ENCODE peak calls at places on chromosomes 2 and 18, in four cellular contexts. J is WTC11, B is K562, P is HCT116. R is an unnamed sample.

GRCh38 chr2:178392215-178392614 is 58.8 kb downstream of the PRKRA start:
- DNase-seq in P (no peak), J (no peak), B (no peak), R (no peak)

GRCh38 chr2:223601932-223602676 is at the start of gene SCG2:
- DNase-seq in P (peak; percentile 59), B (peak; percentile 9), J (peak; percentile 75), R (peak; percentile 42)

GRCh38 chr2:96873651-96874096 is 3.8 kb upstream of the SEMA4C start:
- DNase-seq in P (no peak), J (no peak), B (no peak), R (no peak)

GRCh38 chr18:74289137-74289536 is 2.6 kb downstream of the CYB5A start:
- DNase-seq in B (no peak), J (no peak), P (no peak), R (no peak)

GRCh38 chr2:133171396-133172004 is 396.8 kb downstream of the NCKAP5 start:
- DNase-seq in B (no peak), P (peak; percentile 48), J (no peak), R (peak; percentile 58)

GRCh38 chr2:156687715-156688114 is 251.5 kb downstream of the GPD2 start:
- DNase-seq in B (no peak), J (no peak), P (no peak), R (no peak)

GRCh38 chr18:47605093-47605492 is 325.4 kb downstream of the SMAD2 start:
- DNase-seq in J (no peak), B (no peak), P (no peak), R (no peak)

GRCh38 chr2:102059151-102059550 is 67.4 kb downstream of the IL1R2 start:
- DNase-seq in P (no peak), B (no peak), J (no peak), R (no peak)

GRCh38 chr2:201127570-201127969 is 11.6 kb downstream of the CFLAR start:
- DNase-seq in B (no peak), P (no peak), J (no peak), R (no peak)

DNA sequence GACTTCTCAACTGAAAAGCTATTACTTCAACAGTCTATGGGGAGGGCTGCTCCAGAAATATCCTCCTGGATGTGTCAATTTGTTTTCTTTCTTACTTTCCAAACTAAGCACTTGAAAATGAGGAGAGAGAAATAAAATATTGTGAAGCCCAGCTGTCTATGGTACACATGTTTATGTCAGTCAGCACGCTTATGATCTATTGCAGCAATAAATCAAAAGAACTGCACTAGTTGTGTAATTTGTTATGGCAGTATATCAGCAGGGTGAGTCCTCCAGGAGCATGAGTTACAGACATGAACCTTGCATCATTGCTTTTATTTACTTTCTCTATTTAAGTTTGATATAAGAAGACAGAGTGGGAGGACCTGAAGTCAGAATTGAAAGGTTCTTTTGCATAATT is 1550.0 kb downstream of the LRP1B start:
- DNase-seq in J (no peak), P (no peak), B (no peak), R (no peak)
- TF ChIP-seq ATF3 in J (no peak), P (no peak), B (no peak), R (no peak)

DNA sequence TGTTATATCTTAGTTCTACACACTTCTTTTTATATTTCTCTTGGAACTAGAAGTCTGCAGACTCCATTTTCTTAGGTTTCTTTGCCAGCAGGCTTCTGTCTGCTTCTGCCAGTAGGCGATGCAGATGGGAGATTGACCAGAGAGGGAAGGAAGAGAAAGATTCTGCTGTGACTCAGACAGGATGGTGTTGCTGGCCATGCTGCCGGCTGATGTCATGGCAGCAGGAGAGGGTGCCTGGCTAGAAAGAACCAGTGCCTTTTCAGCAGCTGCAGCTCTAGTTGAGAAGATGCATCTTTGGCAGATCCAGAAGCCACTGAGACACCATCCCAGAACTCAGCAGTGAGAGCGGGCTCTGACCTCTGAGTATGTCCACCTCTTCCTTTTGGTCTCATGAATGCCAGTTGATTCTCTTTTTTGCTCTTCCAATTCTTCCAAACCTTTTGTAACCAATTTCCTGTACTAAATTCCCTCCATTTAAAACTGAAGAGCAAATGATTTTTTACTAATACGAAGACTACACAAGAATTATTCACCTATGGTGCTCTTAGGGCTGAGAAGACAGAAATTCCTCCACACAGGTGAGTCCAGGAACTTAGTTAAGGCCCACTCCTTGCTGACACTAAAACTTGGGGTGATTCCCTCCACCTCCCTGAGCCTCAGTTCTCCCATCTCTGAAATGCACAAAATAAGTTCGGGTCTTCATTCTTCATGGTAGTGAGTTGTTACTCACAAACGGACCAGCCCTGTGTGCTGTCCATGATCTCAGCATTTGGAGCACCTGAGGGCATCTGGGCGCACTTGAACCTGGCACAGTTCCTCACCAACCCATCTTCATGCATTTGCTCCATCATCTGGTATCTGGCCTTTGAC is 200.7 kb downstream of the MYCN start:
- DNase-seq in P (no peak), J (no peak), B (no peak), R (no peak)
- TF ChIP-seq ATF3 in P (no peak), J (no peak), B (no peak), R (no peak)

GRCh38 chr2:144137705-144138428 is 382.1 kb downstream of the ZEB2 start:
- DNase-seq in P (no peak), B (no peak), J (no peak), R (peak; percentile 34)
- TF ChIP-seq ATF3 in P (no peak), B (no peak), J (no peak), R (no peak)

DNA sequence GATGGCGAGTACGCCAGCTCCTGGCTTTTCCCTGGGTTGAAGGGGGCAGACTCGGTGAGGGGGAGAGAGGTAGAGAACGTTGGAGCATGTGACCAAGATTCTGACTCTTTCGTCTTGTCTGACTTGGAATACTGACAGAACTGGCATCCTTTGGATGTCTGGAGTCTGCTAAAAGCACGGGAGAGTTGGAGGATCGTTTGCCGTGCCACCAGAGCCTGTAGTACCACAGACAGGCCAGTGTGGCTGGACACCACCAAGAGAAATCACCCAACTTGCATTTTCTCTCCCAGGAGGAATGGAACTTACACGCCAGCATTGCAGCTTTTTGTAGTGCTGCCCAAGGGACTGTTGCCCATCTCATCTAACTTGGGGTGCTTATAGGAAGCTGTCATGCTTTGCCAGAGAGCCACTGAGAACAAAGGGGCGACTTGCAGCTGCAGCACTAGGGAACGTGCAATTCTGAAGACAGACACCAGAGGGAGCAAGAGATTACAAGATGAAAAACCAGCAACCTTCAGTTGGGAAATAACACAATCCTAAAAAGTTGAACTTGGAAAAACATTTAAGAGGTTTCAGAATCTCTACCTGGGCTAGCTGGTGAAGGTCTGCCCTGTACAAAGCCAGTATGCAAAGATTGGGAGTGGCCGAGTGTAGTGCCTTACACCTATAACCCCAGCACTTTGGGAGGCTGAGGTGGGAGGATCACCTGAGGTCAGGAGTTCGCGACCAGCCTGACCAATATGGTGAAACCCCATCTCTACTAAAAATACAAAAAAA is 24.1 kb downstream of the PSMG2 start:
- DNase-seq in J (peak; percentile 60), P (peak; percentile 49), B (peak; percentile 63), R (peak; percentile 65)
- TF ChIP-seq ATF3 in J (no peak), P (no peak), B (no peak), R (no peak)

GRCh38 chr2:238894950-238895298 is 47.0 kb downstream of the TWIST2 start:
- DNase-seq in P (no peak), J (no peak), B (no peak), R (no peak)

GRCh38 chr2:238895901-238896600 is 48.2 kb downstream of the TWIST2 start:
- DNase-seq in P (no peak), B (no peak), J (peak; percentile 32), R (peak; percentile 29)

GRCh38 chr2:238896641-238897040 is 48.8 kb downstream of the TWIST2 start:
- DNase-seq in B (no peak), J (no peak), P (no peak), R (no peak)

GRCh38 chr2:238894226-238894949 is 46.5 kb downstream of the TWIST2 start:
- DNase-seq in P (no peak), J (no peak), B (no peak), R (no peak)

GRCh38 chr2:238895361-238895882 is 47.5 kb downstream of the TWIST2 start:
- DNase-seq in B (no peak), P (no peak), J (no peak), R (no peak)
- TF ChIP-seq ATF3 in B (no peak), P (no peak), J (no peak), R (no peak)

GRCh38 chr18:26655010-26655613 is 106.8 kb upstream of the KCTD1 start:
- DNase-seq in J (no peak), P (no peak), B (no peak), R (no peak)
- TF ChIP-seq ATF3 in J (no peak), P (no peak), B (no peak), R (no peak)